ENCODE peak calls at places on chromosomes 13 and 19, in five cellular contexts. C is RCC 7860; S is stimulated activated CD4-positive, alpha-beta T cell treated with anti-CD3 and anti-CD28 coated beads, Interleukin-2, amount 100 ng/mL, for 24 hours; N is fibroblast of the aortic adventitia; M is HS-5. Z is an unnamed sample.

GRCh38 chr19:18774107-18774506 is 17.0 kb downstream of the COMP start:
- DNase-seq in C (no peak), S (no peak), N (no peak), M (no peak), Z (no peak)

GRCh38 chr13:33376212-33376611 is 90.7 kb upstream of the STARD13 start:
- DNase-seq in C (no peak), S (no peak), N (no peak), M (no peak), Z (no peak)

GRCh38 chr19:42323473-42323851 is 2.0 kb upstream of the MEGF8 start:
- DNase-seq in C (no peak), S (no peak), N (no peak), M (no peak), Z (no peak)

GRCh38 chr13:43232866-43233265 is 209.5 kb downstream of the DNAJC15 start:
- DNase-seq in C (no peak), S (no peak), N (peak), M (peak), Z (peak)

GRCh38 chr19:3464797-3465235 is 15.5 kb downstream of the SMIM24 start:
- DNase-seq in C (no peak), S (no peak), N (no peak), M (no peak), Z (no peak)

GRCh38 chr13:109146912-109147624 is 517.7 kb downstream of the MYO16 start:
- DNase-seq in C (peak), S (no peak), N (peak), M (peak), Z (no peak)

GRCh38 chr13:44181938-44182337 is 191.7 kb upstream of the SERP2 start:
- DNase-seq in C (no peak), S (no peak), N (no peak), M (no peak), Z (no peak)

GRCh38 chr19:49149652-49150105 is 5.5 kb downstream of the HRC start:
- DNase-seq in C (peak), S (no peak), N (peak), M (peak), Z (no peak)

GRCh38 chr19:51342631-51343569 is 961 bp upstream of the VSIG10L start:
- DNase-seq in C (no peak), S (no peak), N (no peak), M (no peak), Z (no peak)

GRCh38 chr13:77952737-77953136 is 34.1 kb upstream of the EDNRB start:
- DNase-seq in C (no peak), S (no peak), N (no peak), M (no peak), Z (no peak)

GRCh38 chr13:114081761-114082681 is 50.4 kb downstream of the RASA3 start:
- DNase-seq in C (no peak), S (no peak), N (no peak), M (no peak), Z (no peak)